ENCODE peak calls at places on chromosomes 5 and 9, in ten cellular contexts. F is IMR-90, Y is HCT116, Z is GM23338, E is fibroblast of lung, J is MM.1S, C is mammary epithelial cell, V is endothelial cell of umbilical vein, I is SK-N-SH, L is GM23248. N is an unnamed sample.

GRCh38 chr5:59793000-59793399 is 100.5 kb downstream of the PDE4D start:
- DNase-seq in I (no peak), Z (no peak), Y (no peak), V (no peak), F (peak), J (no peak), C (peak), E (peak), L (peak), N (no peak)

GRCh38 chr9:128587453-128587852 is 35.1 kb downstream of the SPTAN1 start:
- DNase-seq in J (peak), C (no peak), Z (no peak), L (no peak), Y (no peak), I (no peak), V (no peak), F (no peak), E (no peak), N (no peak)

GRCh38 chr9:84439253-84439652 is 98.7 kb upstream of the SLC28A3 start:
- DNase-seq in C (no peak), E (no peak), F (no peak), Z (no peak), I (no peak), V (no peak), Y (no peak), L (peak), J (no peak), N (no peak)

GRCh38 chr5:25181249-25181648 is 536.5 kb upstream of the CDH10 start:
- DNase-seq in L (no peak), I (no peak), Z (no peak), E (no peak), F (no peak), J (no peak), Y (no peak), C (no peak), V (no peak), N (no peak)

GRCh38 chr5:95053253-95053652 is 231.6 kb downstream of the MCTP1 start:
- DNase-seq in J (no peak), C (no peak), V (no peak), Y (no peak), E (no peak), F (no peak), Z (peak), L (no peak), I (no peak), N (no peak)

GRCh38 chr5:152221721-152222629 is 183.1 kb downstream of the NMUR2 start:
- DNase-seq in C (no peak), F (no peak), Z (no peak), L (no peak), Y (no peak), E (no peak), J (no peak), V (no peak), I (no peak), N (no peak)

GRCh38 chr9:113219186-113219936 is 1.7 kb downstream of the FKBP15 start:
- DNase-seq in I (no peak), L (no peak), V (no peak), E (no peak), F (no peak), J (peak), C (no peak), Z (no peak), Y (no peak), N (peak)

GRCh38 chr5:106454651-106455415 is 1215.9 kb downstream of the EFNA5 start:
- DNase-seq in F (peak), I (peak), C (peak), V (peak), J (no peak), Z (peak), E (peak), Y (peak), L (peak), N (peak)

GRCh38 chr5:147558826-147559225 is 49.0 kb upstream of the DPYSL3 start:
- DNase-seq in I (peak), C (peak), F (peak), E (peak), Z (peak), Y (no peak), L (peak), J (peak), V (peak), N (no peak)

GRCh38 chr5:78547731-78548189 is 100.8 kb downstream of the LHFPL2 start:
- DNase-seq in L (peak), E (peak), Z (no peak), C (no peak), Y (no peak), I (no peak), V (no peak), J (no peak), F (peak), N (no peak)

GRCh38 chr9:127004946-127005769 is 90.6 kb downstream of the RALGPS1 start:
- DNase-seq in J (peak), V (no peak), C (peak), Z (no peak), I (no peak), F (peak), E (peak), L (peak), Y (no peak), N (no peak)

GRCh38 chr9:34124103-34124502 is 2.4 kb downstream of the DCAF12 start:
- DNase-seq in F (no peak), C (no peak), V (no peak), J (no peak), Y (no peak), L (peak), I (no peak), E (no peak), Z (no peak), N (peak)

GRCh38 chr9:127809002-127809561 is 6.4 kb downstream of the FPGS start:
- DNase-seq in J (no peak), C (no peak), V (no peak), Y (no peak), E (no peak), I (peak), L (no peak), F (no peak), Z (no peak), N (no peak)

GRCh38 chr5:161027763-161028162 is 175.8 kb upstream of the ATP10B start:
- DNase-seq in E (no peak), I (no peak), Z (no peak), V (no peak), F (no peak), Y (no peak), L (no peak), J (no peak), C (no peak), N (no peak)

GRCh38 chr9:27673626-27674025 is 100.3 kb upstream of the C9orf72 start:
- DNase-seq in E (no peak), Z (no peak), I (no peak), Y (no peak), L (no peak), F (no peak), J (no peak), C (no peak), V (no peak), N (no peak)

GRCh38 chr9:112846528-112847488 is 43.9 kb downstream of the SLC46A2 start:
- DNase-seq in Y (no peak), I (no peak), Z (peak), E (peak), C (no peak), V (no peak), F (peak), J (no peak), L (peak), N (no peak)

GRCh38 chr9:77005216-77005615 is 14.2 kb upstream of the FOXB2 start:
- DNase-seq in L (no peak), Z (no peak), V (peak), Y (no peak), I (no peak), J (no peak), E (no peak), F (no peak), C (no peak), N (no peak)

GRCh38 chr5:38330207-38330606 is 71.8 kb downstream of the EGFLAM start:
- DNase-seq in L (peak), Y (no peak), F (no peak), J (no peak), I (no peak), V (no peak), Z (no peak), C (no peak), E (peak), N (no peak)

GRCh38 chr5:11126844-11127243 is 365.8 kb upstream of the DAP start:
- DNase-seq in L (no peak), C (no peak), Z (no peak), J (no peak), V (no peak), I (no peak), F (no peak), E (no peak), Y (no peak), N (no peak)

GRCh38 chr9:32986971-32987370 is 14.5 kb downstream of the APTX start:
- DNase-seq in I (no peak), Y (no peak), Z (no peak), J (no peak), V (no peak), L (peak), F (peak), E (peak), C (peak), N (no peak)

GRCh38 chr5:143440448-143441102 is 37.1 kb upstream of the NR3C1 start:
- DNase-seq in V (peak), L (no peak), F (no peak), I (peak), C (no peak), Z (no peak), E (no peak), J (no peak), Y (no peak), N (peak)

GRCh38 chr5:82096249-82096648 is 124.4 kb downstream of the ATG10 start:
- DNase-seq in F (no peak), Y (no peak), Z (no peak), L (no peak), I (no peak), V (no peak), C (no peak), E (no peak), J (no peak), N (no peak)

GRCh38 chr5:147507480-147508126 is 2.3 kb downstream of the DPYSL3 start:
- DNase-seq in L (peak), F (peak), V (peak), J (no peak), Y (no peak), I (no peak), Z (no peak), E (peak), C (peak), N (no peak)

GRCh38 chr5:141883184-141883947 is 5.2 kb upstream of the PCDH1 start:
- DNase-seq in J (no peak), F (peak), Z (peak), Y (no peak), V (peak), C (peak), E (no peak), L (peak), I (peak), N (no peak)

GRCh38 chr5:154546719-154547118 is 68.7 kb upstream of the HAND1 start:
- DNase-seq in L (no peak), E (no peak), Z (no peak), J (no peak), F (no peak), Y (no peak), C (no peak), V (no peak), I (peak), N (no peak)

GRCh38 chr5:132437604-132438275 is 52.8 kb downstream of the IRF1 start:
- DNase-seq in Z (peak), C (no peak), J (peak), L (peak), E (peak), Y (no peak), V (peak), I (no peak), F (peak), N (peak)

GRCh38 chr9:36895744-36896260 is 138.3 kb downstream of the PAX5 start:
- DNase-seq in Z (no peak), C (no peak), L (no peak), F (no peak), V (no peak), Y (no peak), I (no peak), E (no peak), J (no peak), N (no peak)

GRCh38 chr5:45609661-45610060 is 86.5 kb downstream of the HCN1 start:
- DNase-seq in Z (peak), E (no peak), Y (no peak), J (no peak), I (no peak), V (no peak), L (no peak), C (no peak), F (no peak), N (no peak)

GRCh38 chr9:136122425-136123383 is 4.0 kb upstream of the TMEM250 start:
- DNase-seq in Y (no peak), L (peak), Z (peak), J (peak), F (peak), I (peak), C (no peak), V (peak), E (peak), N (peak)

GRCh38 chr5:65808261-65808741 is 86.3 kb downstream of the NLN start:
- DNase-seq in Y (no peak), V (no peak), I (no peak), F (peak), J (no peak), L (peak), C (no peak), Z (no peak), E (peak), N (no peak)

GRCh38 chr9:94906713-94907112 is 180.2 kb downstream of the AOPEP start:
- DNase-seq in J (no peak), E (no peak), F (no peak), Y (no peak), I (no peak), L (no peak), V (no peak), C (no peak), Z (no peak), N (no peak)

GRCh38 chr9:94903961-94904421 is 177.5 kb downstream of the AOPEP start:
- DNase-seq in J (no peak), V (no peak), I (no peak), Y (no peak), F (peak), C (no peak), L (peak), Z (no peak), E (peak), N (no peak)

GRCh38 chr9:94906181-94906580 is 179.7 kb downstream of the AOPEP start:
- DNase-seq in Y (no peak), I (no peak), C (no peak), L (no peak), F (no peak), Z (no peak), E (no peak), J (no peak), V (no peak), N (no peak)

GRCh38 chr9:94905606-94906005 is 179.1 kb downstream of the AOPEP start:
- DNase-seq in V (no peak), Y (no peak), J (no peak), F (no peak), E (no peak), C (no peak), I (no peak), Z (no peak), L (no peak), N (no peak)

DNA sequence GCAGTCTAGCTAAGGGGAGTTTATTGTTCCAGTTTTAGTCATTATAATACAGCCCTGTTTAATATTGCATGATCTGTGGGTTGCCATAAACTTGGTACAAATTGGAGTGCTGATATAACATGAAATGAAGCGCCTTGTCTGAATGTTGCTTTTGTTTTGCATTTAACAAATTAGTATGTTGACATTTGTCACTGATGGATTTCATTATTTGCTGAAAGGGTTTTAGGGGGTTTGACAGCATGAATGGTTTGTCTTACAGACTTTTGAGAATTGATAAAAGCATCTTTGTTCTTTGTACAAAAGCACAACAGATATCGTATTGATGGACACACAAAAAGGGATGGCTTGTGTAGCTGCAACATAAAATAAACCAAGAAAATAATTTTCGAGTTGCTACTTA is 178.3 kb downstream of the AOPEP start:
- DNase-seq in Z (no peak), Y (no peak), V (no peak), E (no peak), I (no peak), C (no peak), L (no peak), J (no peak), F (no peak), N (no peak)
- H2AFZ ChIP-seq in Z (no peak), Y (no peak), V (no peak), E (no peak), I (no peak), C (no peak), L (no peak), J (no peak), F (no peak), N (no peak)

DNA sequence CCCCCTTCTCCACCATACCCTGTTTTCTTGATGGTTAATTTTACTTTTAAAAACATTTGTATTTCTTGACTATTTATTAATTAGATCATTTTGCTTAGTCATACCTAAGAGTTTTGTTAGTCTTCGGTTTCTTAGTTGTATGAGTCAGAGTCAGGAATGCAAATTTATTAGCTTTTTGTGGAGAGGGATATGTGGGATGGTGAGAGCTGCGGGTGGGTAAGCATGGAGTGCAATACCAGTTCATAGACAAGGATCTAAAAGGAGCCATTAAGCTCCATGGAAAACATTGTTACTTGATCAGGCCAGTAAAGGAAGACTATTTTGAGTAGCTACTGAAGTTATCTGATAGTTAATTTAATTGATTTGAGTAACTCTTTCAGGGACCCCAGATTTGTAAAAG is 77.5 kb downstream of the ZSWIM6 start:
- DNase-seq in J (no peak), V (peak), L (peak), Z (no peak), E (peak), I (peak), F (peak), C (peak), Y (peak), N (no peak)
- H3K4me3 ChIP-seq in J (no peak), V (peak), L (peak), Z (peak), E (no peak), I (no peak), F (no peak), C (peak), Y (peak), N (no peak)

GRCh38 chr5:67748165-67748690 is 467.3 kb upstream of the PIK3R1 start:
- DNase-seq in C (no peak), L (no peak), Y (no peak), F (no peak), E (no peak), I (no peak), V (no peak), J (no peak), Z (no peak), N (no peak)
- H2AFZ ChIP-seq in C (no peak), L (no peak), Y (no peak), F (no peak), E (no peak), I (no peak), V (no peak), J (no peak), Z (no peak), N (no peak)

GRCh38 chr5:129097498-129098296 is 3.1 kb downstream of the ISOC1 start:
- DNase-seq in J (no peak), Z (no peak), V (no peak), C (no peak), E (no peak), I (no peak), L (no peak), F (no peak), Y (no peak), N (no peak)
- H3K4me3 ChIP-seq in J (no peak), Z (no peak), V (no peak), C (no peak), E (no peak), I (peak), L (no peak), F (no peak), Y (no peak), N (no peak)

GRCh38 chr5:98308231-98308630 is 465.2 kb upstream of the RGMB start:
- DNase-seq in E (no peak), L (no peak), J (no peak), Z (no peak), F (no peak), I (no peak), V (no peak), C (no peak), Y (no peak), N (no peak)

GRCh38 chr5:98308960-98309359 is 464.5 kb upstream of the RGMB start:
- DNase-seq in F (peak), Y (peak), V (peak), L (peak), J (no peak), Z (no peak), I (no peak), C (peak), E (peak), N (no peak)

GRCh38 chr5:98309785-98310566 is 463.5 kb upstream of the RGMB start:
- DNase-seq in V (peak), I (no peak), J (no peak), F (peak), E (peak), C (peak), Y (peak), Z (peak), L (peak), N (no peak)

DNA sequence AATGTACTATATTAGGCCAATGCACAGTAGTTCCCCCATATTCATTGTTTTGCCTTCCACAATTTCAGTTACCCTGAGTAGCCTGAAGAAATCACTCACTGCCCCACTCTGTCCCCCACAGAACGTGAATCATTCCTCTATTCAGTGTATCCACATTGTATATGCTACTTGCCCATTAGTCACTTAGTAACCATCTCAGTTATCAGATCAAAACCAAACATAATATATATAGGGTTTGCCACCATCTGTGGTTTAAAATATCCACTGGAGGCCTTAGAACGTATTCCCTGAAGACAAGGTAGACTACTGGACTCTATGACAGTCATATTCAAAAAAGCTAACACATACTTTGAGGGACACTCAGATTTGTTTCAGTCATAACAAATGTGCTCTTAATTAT is 465.7 kb upstream of the RGMB start:
- DNase-seq in C (peak), E (peak), L (peak), Z (no peak), V (peak), J (no peak), F (peak), I (no peak), Y (no peak), N (no peak)
- H2AFZ ChIP-seq in C (peak), E (no peak), L (peak), Z (no peak), V (no peak), J (no peak), F (no peak), I (no peak), Y (no peak), N (no peak)

GRCh38 chr5:131288328-131288727 is 24.5 kb downstream of the CDC42SE2 start:
- DNase-seq in Z (no peak), F (no peak), C (no peak), V (no peak), E (no peak), L (no peak), Y (no peak), J (no peak), I (no peak), N (no peak)

GRCh38 chr5:131286400-131286715 is 22.5 kb downstream of the CDC42SE2 start:
- DNase-seq in F (no peak), C (no peak), L (no peak), I (no peak), E (no peak), J (no peak), Z (no peak), Y (no peak), V (no peak), N (no peak)

GRCh38 chr5:131285637-131286399 is 22.0 kb downstream of the CDC42SE2 start:
- DNase-seq in L (no peak), V (no peak), Y (no peak), F (no peak), E (no peak), C (no peak), Z (no peak), I (no peak), J (no peak), N (no peak)

GRCh38 chr5:131289738-131290137 is 25.9 kb downstream of the CDC42SE2 start:
- DNase-seq in Y (no peak), E (no peak), Z (no peak), L (no peak), V (no peak), F (no peak), I (no peak), C (no peak), J (no peak), N (no peak)
- H3K4me3 ChIP-seq in Y (no peak), E (no peak), Z (no peak), L (no peak), V (no peak), F (no peak), I (no peak), C (no peak), J (no peak), N (no peak)

N was measured in OCI-LY7.